ENCODE peak calls at places on chromosomes 5 and 9, in five cellular contexts. I is NCI-H2107; R is astrocyte of the spinal cord; K is stimulated activated CD8-positive, alpha-beta memory T cell treated with anti-CD3 and anti-CD28 coated beads, Interleukin-15, amount 100 ng/mL, for 24 hours; L is HuH-7. X is an unnamed sample.

GRCh38 chr5:179865471-179866240 is 7.0 kb upstream of the MRNIP start:
- DNase-seq in I (no peak), R (no peak), K (no peak), L (no peak), X (no peak)

GRCh38 chr5:80435476-80435875 is 27.6 kb downstream of the ZFYVE16 start:
- DNase-seq in I (no peak), R (no peak), K (no peak), L (no peak), X (no peak)

GRCh38 chr5:77367733-77368132 is 124.4 kb downstream of the WDR41 start:
- DNase-seq in I (no peak), R (peak; percentile 49), K (no peak), L (no peak), X (no peak)

GRCh38 chr5:103111458-103111857 is 8.5 kb downstream of the GIN1 start:
- DNase-seq in I (no peak), R (no peak), K (no peak), L (no peak), X (no peak)

GRCh38 chr5:41128291-41128690 is 57.1 kb upstream of the MROH2B start:
- DNase-seq in I (no peak), R (no peak), K (no peak), L (no peak), X (no peak)

GRCh38 chr9:104078596-104078995 is 15.5 kb upstream of the SMC2 start:
- DNase-seq in I (no peak), R (no peak), K (no peak), L (no peak), X (no peak)

GRCh38 chr5:911601-912000 is 18.9 kb downstream of the TRIP13 start:
- DNase-seq in I (no peak), R (peak; percentile 87), K (no peak), L (no peak), X (no peak)

GRCh38 chr9:84337252-84337651 is 3.3 kb downstream of the SLC28A3 start:
- DNase-seq in I (no peak), R (no peak), K (no peak), L (no peak), X (no peak)

GRCh38 chr9:129336601-129337286 is 158.7 kb upstream of the IER5L start:
- DNase-seq in I (no peak), R (peak; percentile 80), K (no peak), L (no peak), X (no peak)

GRCh38 chr9:135607401-135608293 is 31.7 kb downstream of the GLT6D1 start:
- DNase-seq in I (no peak), R (no peak), K (no peak), L (no peak), X (no peak)

GRCh38 chr9:18591261-18591660 is 117.3 kb downstream of the ADAMTSL1 start:
- DNase-seq in I (no peak), R (no peak), K (no peak), L (no peak), X (no peak)

GRCh38 chr5:57417981-57418380 is 64.6 kb downstream of the ACTBL2 start:
- DNase-seq in I (no peak), R (no peak), K (no peak), L (no peak), X (no peak)

GRCh38 chr5:89282038-89282831 is 399.3 kb upstream of the MEF2C start:
- DNase-seq in I (no peak), R (peak; percentile 64), K (no peak), L (no peak), X (no peak)

GRCh38 chr9:624935-625505 is 216.5 kb upstream of the DMRT1 start:
- DNase-seq in I (no peak), R (no peak), K (no peak), L (no peak), X (no peak)

GRCh38 chr5:59807806-59808205 is 85.7 kb downstream of the PDE4D start:
- DNase-seq in I (no peak), R (no peak), K (no peak), L (no peak), X (no peak)

GRCh38 chr9:135081731-135082130 is 5.7 kb upstream of the OLFM1 start:
- DNase-seq in I (no peak), R (no peak), K (no peak), L (no peak), X (no peak)

GRCh38 chr9:120221844-120222243 is 358.1 kb downstream of the CDK5RAP2 start:
- DNase-seq in I (no peak), R (no peak), K (no peak), L (no peak), X (no peak)

GRCh38 chr5:912356-913091 is 19.8 kb downstream of the TRIP13 start:
- DNase-seq in I (no peak), R (peak; percentile 98), K (peak; percentile 14), L (no peak), X (no peak)

GRCh38 chr9:135083241-135083810 is 4.1 kb upstream of the OLFM1 start:
- DNase-seq in I (no peak), R (no peak), K (no peak), L (no peak), X (no peak)

GRCh38 chr5:72326298-72326649 is 6.1 kb downstream of the PTCD2 start:
- DNase-seq in I (no peak), R (no peak), K (no peak), L (no peak), X (no peak)

GRCh38 chr9:93065321-93065720 is 6.8 kb downstream of the SUSD3 start:
- DNase-seq in I (no peak), R (no peak), K (no peak), L (no peak), X (no peak)

GRCh38 chr9:36316629-36317317 is 58.5 kb upstream of the GNE start:
- DNase-seq in I (no peak), R (no peak), K (no peak), L (no peak), X (no peak)

GRCh38 chr9:124661184-124661755 is 109.8 kb downstream of the NR6A1 start:
- DNase-seq in I (no peak), R (peak; percentile 27), K (no peak), L (no peak), X (no peak)

GRCh38 chr9:89917861-89918260 is 313.0 kb downstream of the GADD45G start:
- DNase-seq in I (no peak), R (no peak), K (no peak), L (no peak), X (no peak)

GRCh38 chr9:2963307-2963706 is 119.4 kb upstream of the PUM3 start:
- DNase-seq in I (no peak), R (no peak), K (no peak), L (no peak), X (no peak)

GRCh38 chr5:3893975-3894374 is 298.3 kb downstream of the IRX1 start:
- DNase-seq in I (no peak), R (no peak), K (no peak), L (no peak), X (no peak)

GRCh38 chr5:96121362-96121761 is 159.7 kb upstream of the ELL2 start:
- DNase-seq in I (no peak), R (no peak), K (no peak), L (no peak), X (no peak)

GRCh38 chr9:138111607-138112006 is 234.0 kb downstream of the CACNA1B start:
- DNase-seq in I (no peak), R (no peak), K (no peak), L (no peak), X (no peak)

GRCh38 chr5:135263022-135263668 is 135.9 kb downstream of the MACROH2A1 start:
- DNase-seq in I (no peak), R (no peak), K (no peak), L (no peak), X (no peak)

GRCh38 chr5:125190232-125191051 is 444.0 kb upstream of the ZNF608 start:
- DNase-seq in I (peak; percentile 12), R (peak; percentile 26), K (no peak), L (no peak), X (no peak)

GRCh38 chr9:8628771-8629170 is 829.2 kb upstream of the DMAC1 start:
- DNase-seq in I (no peak), R (no peak), K (no peak), L (no peak), X (no peak)

GRCh38 chr9:76159288-76159926 is 234.8 kb downstream of the RFK start:
- DNase-seq in I (no peak), R (no peak), K (no peak), L (no peak), X (no peak)

GRCh38 chr5:60482301-60482700 is 217.7 kb downstream of the DEPDC1B start:
- DNase-seq in I (no peak), R (no peak), K (no peak), L (no peak), X (no peak)

GRCh38 chr9:82133973-82134372 is 145.4 kb downstream of the SPATA31D1 start:
- DNase-seq in I (no peak), R (no peak), K (no peak), L (no peak), X (no peak)

GRCh38 chr9:84254972-84255371 is 85.6 kb downstream of the SLC28A3 start:
- DNase-seq in I (no peak), R (no peak), K (no peak), L (no peak), X (no peak)

X was measured in endothelial cell.